ENCODE peak calls at places on chromosomes 6 and 20, in ten cellular contexts. One of them, this sample, is unnamed.

GRCh38 chr20:7196481-7196880 is 429.0 kb downstream of the BMP2 start:
- DNase-seq in ELR: no peak
- DNase-seq in activated T-helper 1 cell treated with anti-CD3 and anti-CD28 coated beads, Interleukin-2, amount 50 U/mL, for 16 hours: no peak
- DNase-seq in NCI-H1105 treated with DMSO at 0.1 percent for 48 hours: no peak
- DNase-seq in posterior vena cava: no peak
- DNase-seq in progenitor cell of endocrine pancreas: no peak
- DNase-seq in activated T-cell treated with anti-CD3 and anti-CD28 coated beads for 48 hours: no peak
- DNase-seq in NCI-H82: no peak
- DNase-seq in CD8-positive, alpha-beta T cell: no peak
- DNase-seq in fibroblast of the aortic adventitia: peak
- DNase-seq in this sample: no peak

GRCh38 chr6:30507849-30508843 is 18.8 kb downstream of the HLA-E start:
- DNase-seq in activated T-helper 1 cell treated with anti-CD3 and anti-CD28 coated beads, Interleukin-2, amount 50 U/mL, for 16 hours: no peak
- DNase-seq in ELR: no peak
- DNase-seq in activated T-cell treated with anti-CD3 and anti-CD28 coated beads for 48 hours: no peak
- DNase-seq in progenitor cell of endocrine pancreas: no peak
- DNase-seq in NCI-H82: no peak
- DNase-seq in CD8-positive, alpha-beta T cell: no peak
- DNase-seq in fibroblast of the aortic adventitia: no peak
- DNase-seq in posterior vena cava: no peak
- DNase-seq in NCI-H1105 treated with DMSO at 0.1 percent for 48 hours: no peak
- DNase-seq in this sample: no peak

GRCh38 chr6:36677059-36677749 is 1.3 kb upstream of the CDKN1A start:
- DNase-seq in activated T-helper 1 cell treated with anti-CD3 and anti-CD28 coated beads, Interleukin-2, amount 50 U/mL, for 16 hours: no peak
- DNase-seq in NCI-H82: no peak
- DNase-seq in posterior vena cava: no peak
- DNase-seq in CD8-positive, alpha-beta T cell: no peak
- DNase-seq in fibroblast of the aortic adventitia: peak
- DNase-seq in NCI-H1105 treated with DMSO at 0.1 percent for 48 hours: peak
- DNase-seq in activated T-cell treated with anti-CD3 and anti-CD28 coated beads for 48 hours: no peak
- DNase-seq in ELR: no peak
- DNase-seq in progenitor cell of endocrine pancreas: no peak
- DNase-seq in this sample: no peak

GRCh38 chr6:971981-972640 is 279.2 kb upstream of the EXOC2 start:
- DNase-seq in activated T-helper 1 cell treated with anti-CD3 and anti-CD28 coated beads, Interleukin-2, amount 50 U/mL, for 16 hours: no peak
- DNase-seq in NCI-H1105 treated with DMSO at 0.1 percent for 48 hours: no peak
- DNase-seq in activated T-cell treated with anti-CD3 and anti-CD28 coated beads for 48 hours: no peak
- DNase-seq in CD8-positive, alpha-beta T cell: no peak
- DNase-seq in fibroblast of the aortic adventitia: no peak
- DNase-seq in posterior vena cava: no peak
- DNase-seq in progenitor cell of endocrine pancreas: no peak
- DNase-seq in NCI-H82: no peak
- DNase-seq in ELR: no peak
- DNase-seq in this sample: no peak

GRCh38 chr6:40341726-40342125 is 245.4 kb downstream of the LRFN2 start:
- DNase-seq in NCI-H82: peak
- DNase-seq in progenitor cell of endocrine pancreas: no peak
- DNase-seq in activated T-cell treated with anti-CD3 and anti-CD28 coated beads for 48 hours: no peak
- DNase-seq in activated T-helper 1 cell treated with anti-CD3 and anti-CD28 coated beads, Interleukin-2, amount 50 U/mL, for 16 hours: no peak
- DNase-seq in CD8-positive, alpha-beta T cell: no peak
- DNase-seq in posterior vena cava: no peak
- DNase-seq in NCI-H1105 treated with DMSO at 0.1 percent for 48 hours: no peak
- DNase-seq in fibroblast of the aortic adventitia: no peak
- DNase-seq in ELR: no peak
- DNase-seq in this sample: no peak

GRCh38 chr20:62918137-62918536 is 8.2 kb downstream of the DIDO1 start:
- DNase-seq in activated T-helper 1 cell treated with anti-CD3 and anti-CD28 coated beads, Interleukin-2, amount 50 U/mL, for 16 hours: no peak
- DNase-seq in activated T-cell treated with anti-CD3 and anti-CD28 coated beads for 48 hours: no peak
- DNase-seq in CD8-positive, alpha-beta T cell: no peak
- DNase-seq in posterior vena cava: no peak
- DNase-seq in fibroblast of the aortic adventitia: no peak
- DNase-seq in ELR: no peak
- DNase-seq in progenitor cell of endocrine pancreas: no peak
- DNase-seq in NCI-H82: no peak
- DNase-seq in NCI-H1105 treated with DMSO at 0.1 percent for 48 hours: no peak
- DNase-seq in this sample: no peak

GRCh38 chr6:131954099-131954774 is 3.1 kb upstream of the CCN2 start:
- DNase-seq in progenitor cell of endocrine pancreas: no peak
- DNase-seq in posterior vena cava: no peak
- DNase-seq in fibroblast of the aortic adventitia: peak
- DNase-seq in NCI-H1105 treated with DMSO at 0.1 percent for 48 hours: no peak
- DNase-seq in activated T-helper 1 cell treated with anti-CD3 and anti-CD28 coated beads, Interleukin-2, amount 50 U/mL, for 16 hours: no peak
- DNase-seq in activated T-cell treated with anti-CD3 and anti-CD28 coated beads for 48 hours: no peak
- DNase-seq in ELR: peak
- DNase-seq in NCI-H82: no peak
- DNase-seq in CD8-positive, alpha-beta T cell: no peak
- DNase-seq in this sample: no peak

GRCh38 chr6:5754904-5755303 is 251.8 kb downstream of the NRN1 start:
- DNase-seq in ELR: no peak
- DNase-seq in activated T-helper 1 cell treated with anti-CD3 and anti-CD28 coated beads, Interleukin-2, amount 50 U/mL, for 16 hours: no peak
- DNase-seq in CD8-positive, alpha-beta T cell: no peak
- DNase-seq in posterior vena cava: no peak
- DNase-seq in progenitor cell of endocrine pancreas: no peak
- DNase-seq in NCI-H1105 treated with DMSO at 0.1 percent for 48 hours: no peak
- DNase-seq in activated T-cell treated with anti-CD3 and anti-CD28 coated beads for 48 hours: no peak
- DNase-seq in NCI-H82: no peak
- DNase-seq in fibroblast of the aortic adventitia: no peak
- DNase-seq in this sample: no peak

This sample was measured in vagina.